ENCODE peak calls at places on chromosomes 1 and 21, in ten cellular contexts. B is uterus; C is CD8-positive, alpha-beta T cell; A is HL-60; P is sigmoid colon; E is left ventricle myocardium inferior; R is WERI-Rb-1; X is IMR-90; V is ovary; Y is GM23338. M is an unnamed sample.
A peak's percentile ranks its signal among the peaks of the same experiment; 100 is the strongest.

GRCh38 chr1:8394456-8395321 is 76.8 kb downstream of the SLC45A1 start:
- DNase-seq in B (no peak), C (no peak), A (no peak), P (no peak), E (no peak), R (no peak), X (peak; percentile 96), V (no peak), Y (no peak), M (no peak)

GRCh38 chr1:53237638-53238037 is 680 bp downstream of the MAGOH start:
- DNase-seq in B (no peak), C (no peak), A (no peak), P (no peak), E (no peak), R (no peak), X (no peak), V (no peak), Y (peak; percentile 24), M (no peak)

GRCh38 chr1:5914676-5915285 is 77.4 kb downstream of the NPHP4 start:
- DNase-seq in B (no peak), C (no peak), A (no peak), P (no peak), E (no peak), R (no peak), X (no peak), V (no peak), Y (no peak), M (no peak)

GRCh38 chr1:13855554-13855953 is 155.6 kb downstream of the PRDM2 start:
- DNase-seq in B (no peak), C (no peak), A (no peak), P (no peak), E (no peak), R (no peak), X (no peak), V (no peak), Y (no peak), M (no peak)

GRCh38 chr1:10338047-10338446 is 60.8 kb upstream of the PGD start:
- DNase-seq in B (peak; percentile 38), C (no peak), A (no peak), P (peak; percentile 69), E (peak; percentile 40), R (peak; percentile 64), X (peak; percentile 34), V (peak; percentile 25), Y (peak; percentile 77), M (no peak)

GRCh38 chr1:224589006-224589405 is 27.1 kb upstream of the CNIH3 start:
- DNase-seq in B (no peak), C (no peak), A (no peak), P (no peak), E (no peak), R (no peak), X (peak; percentile 63), V (no peak), Y (peak; percentile 30), M (no peak)

GRCh38 chr1:177383715-177384114 is 213.0 kb downstream of the BRINP2 start:
- DNase-seq in B (no peak), C (no peak), A (no peak), P (no peak), E (no peak), R (no peak), X (no peak), V (no peak), Y (no peak), M (no peak)

GRCh38 chr21:42983102-42983501 is 8.7 kb downstream of the PKNOX1 start:
- DNase-seq in B (no peak), C (no peak), A (no peak), P (no peak), E (no peak), R (no peak), X (peak; percentile 57), V (no peak), Y (no peak), M (no peak)

GRCh38 chr1:231971397-231972233 is 345.0 kb downstream of the DISC1 start:
- DNase-seq in B (no peak), C (no peak), A (peak; percentile 52), P (no peak), E (no peak), R (no peak), X (peak; percentile 64), V (no peak), Y (no peak), M (no peak)

GRCh38 chr1:36100376-36100775 is 11.7 kb downstream of the ADPRS start:
- DNase-seq in B (no peak), C (no peak), A (no peak), P (no peak), E (peak; percentile 9), R (no peak), X (no peak), V (no peak), Y (no peak), M (no peak)

GRCh38 chr1:65119951-65120350 is 28.1 kb upstream of the AK4 start:
- DNase-seq in B (no peak), C (no peak), A (no peak), P (no peak), E (no peak), R (no peak), X (peak; percentile 3), V (no peak), Y (no peak), M (no peak)

GRCh38 chr1:67711850-67712202 is 26.8 kb downstream of the GADD45A start:
- DNase-seq in B (no peak), C (no peak), A (no peak), P (no peak), E (no peak), R (no peak), X (no peak), V (no peak), Y (no peak), M (no peak)

GRCh38 chr1:59952065-59952464 is 25.5 kb upstream of the CYP2J2 start:
- DNase-seq in B (no peak), C (no peak), A (no peak), P (no peak), E (no peak), R (no peak), X (peak; percentile 4), V (no peak), Y (no peak), M (no peak)

GRCh38 chr1:958823-959729 is at the start of gene NOC2L:
- DNase-seq in B (peak; percentile 96), C (peak; percentile 99), A (peak; percentile 80), P (peak; percentile 95), E (peak; percentile 94), R (peak; percentile 91), X (peak; percentile 79), V (peak; percentile 89), Y (peak; percentile 91), M (peak; percentile 98)

GRCh38 chr21:46344219-46344915 is 20.4 kb downstream of the PCNT start:
- DNase-seq in B (no peak), C (no peak), A (no peak), P (no peak), E (no peak), R (no peak), X (no peak), V (no peak), Y (no peak), M (no peak)

DNA sequence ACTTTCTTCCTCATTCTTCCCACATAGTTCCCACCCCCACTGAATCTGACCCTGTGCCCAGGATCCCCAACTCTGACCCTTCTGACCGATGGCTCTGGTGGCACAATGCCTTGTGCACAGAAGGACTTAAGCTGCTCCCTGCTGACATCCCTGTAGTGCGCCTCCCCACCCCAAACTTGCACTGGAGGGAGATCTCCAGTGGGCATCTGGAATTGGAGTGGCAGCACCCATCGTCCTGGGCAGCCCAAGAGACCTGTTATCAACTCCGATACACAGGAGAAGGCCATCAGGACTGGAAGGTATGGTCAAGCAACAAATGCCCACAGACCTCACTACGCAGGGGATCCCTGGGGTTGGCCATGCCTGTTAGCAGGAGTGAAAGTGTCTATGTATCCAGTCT is 9.0 kb downstream of the MPL start:
- DNase-seq in B (no peak), C (no peak), A (no peak), P (no peak), E (no peak), R (no peak), X (no peak), V (no peak), Y (no peak), M (no peak)
- H3K27ac ChIP-seq in B (no peak overlapping the region), C (no peak overlapping the region), A (no peak overlapping the region), P (no peak overlapping the region), E (peak overlapping the region; percentile 99), R (no peak overlapping the region), X (no peak overlapping the region), V (no peak overlapping the region), Y (no peak overlapping the region), M (no peak overlapping the region)

GRCh38 chr21:23725576-23725975 is 1881.7 kb downstream of the MRPL39 start:
- DNase-seq in B (no peak), C (no peak), A (no peak), P (no peak), E (no peak), R (no peak), X (no peak), V (no peak), Y (peak; percentile 63), M (no peak)
- TF ChIP-seq CTCF in B (no peak), C (no peak), A (no peak), P (no peak), E (no peak), R (peak; percentile 15), X (no peak), V (no peak), Y (peak; percentile 54), M (no peak)

DNA sequence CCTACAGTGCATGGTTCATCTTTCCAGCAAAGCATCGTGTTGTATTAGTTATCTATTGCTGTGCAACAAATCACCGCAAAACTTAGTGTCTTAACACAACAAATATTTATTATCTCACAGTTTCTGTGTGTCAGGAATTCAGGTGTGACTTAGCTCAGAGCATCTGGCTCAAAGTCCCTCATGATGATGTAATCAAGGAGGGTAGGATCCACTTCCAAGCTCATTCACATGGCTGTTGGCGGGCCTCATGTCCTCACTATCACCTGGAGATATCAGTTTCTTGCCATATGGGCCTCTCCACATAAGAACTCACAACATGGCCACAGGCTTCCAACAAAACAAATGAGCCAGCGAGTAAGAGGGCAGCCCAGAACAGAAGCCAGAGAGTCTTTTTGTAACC is 135.6 kb upstream of the GJB5 start:
- DNase-seq in B (no peak), C (no peak), A (no peak), P (no peak), E (no peak), R (no peak), X (no peak), V (no peak), Y (no peak), M (no peak)
- H3K27ac ChIP-seq in B (no peak overlapping the region), C (no peak overlapping the region), A (no peak overlapping the region), P (no peak overlapping the region), E (no peak overlapping the region), R (no peak overlapping the region), X (no peak overlapping the region), V (no peak overlapping the region), Y (no peak overlapping the region), M (no peak overlapping the region)

DNA sequence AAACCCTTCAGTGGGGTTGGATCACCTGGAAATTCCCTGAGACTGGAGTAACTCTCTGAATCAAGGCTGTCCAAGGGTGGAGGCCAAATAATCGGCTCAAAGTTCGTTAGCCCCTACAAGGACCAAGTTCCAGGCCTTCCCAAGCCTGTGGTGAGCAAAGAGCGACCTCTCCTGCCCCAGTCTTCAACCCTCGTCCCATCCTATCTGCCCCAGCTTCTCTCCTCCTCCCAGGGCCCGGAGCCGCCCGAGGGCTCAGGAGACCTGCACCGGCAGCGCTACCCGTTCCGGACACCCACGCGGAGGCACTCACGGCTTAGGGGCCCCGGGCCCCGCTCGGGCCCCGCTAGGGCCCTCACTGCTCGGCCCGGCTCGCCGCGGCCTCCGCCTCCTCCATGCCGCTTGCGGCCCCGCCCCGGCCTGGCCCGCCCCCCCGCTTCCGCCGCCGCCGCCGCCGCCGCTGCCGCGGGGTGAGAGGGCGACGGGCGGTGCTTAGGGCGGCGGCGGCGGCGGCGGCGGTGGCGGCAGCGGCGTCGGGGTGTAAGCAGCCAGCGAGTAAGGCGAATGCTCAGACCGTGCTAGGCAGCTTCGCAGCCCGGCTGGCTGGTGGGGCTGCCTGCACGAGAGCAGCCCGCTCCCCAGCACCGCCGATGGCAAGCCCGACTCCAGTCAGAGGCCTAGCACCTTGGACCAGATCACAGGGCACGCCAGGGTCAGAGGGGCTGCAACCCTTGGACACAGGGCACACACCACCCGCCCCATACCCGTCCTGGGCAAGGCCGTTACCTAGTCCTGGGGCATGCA is at the start of gene POMGNT1:
- DNase-seq in B (peak; percentile 76), C (peak; percentile 86), A (peak; percentile 39), P (peak; percentile 75), E (peak; percentile 76), R (peak; percentile 61), X (peak; percentile 39), V (peak; percentile 62), Y (peak; percentile 78), M (peak; percentile 73)
- TF ChIP-seq CTCF in B (no peak), C (no peak), A (no peak), P (no peak), E (no peak), R (peak; percentile 43), X (peak; percentile 18), V (no peak), Y (peak; percentile 54), M (no peak)